ENCODE peak calls at places on chromosome 9, in nine cellular contexts. F is naive thymus-derived CD8-positive, alpha-beta T cell; H is bronchial epithelial cell; A is NCI-H1417; S is NCI-H2081; K is stimulated activated CD8-positive, alpha-beta memory T cell treated with anti-CD3 and anti-CD28 coated beads, Interleukin-7, amount 100 ng/mL, for 48 hours; O is T-helper 1 cell; R is stimulated activated naive CD4-positive, alpha-beta T cell treated with Interleukin-2 at 50 U/mL for 16 hours; U is HTR-8/SVneo. L is an unnamed sample.

GRCh38 chr9:70948744-70949143 is 172.7 kb downstream of the TRPM3 start:
- DNase-seq in F (no peak), H (no peak), A (no peak), S (no peak), K (no peak), O (no peak), R (no peak), U (no peak), L (no peak)

GRCh38 chr9:94139672-94140417 is 55.6 kb downstream of the PTPDC1 start:
- DNase-seq in F (no peak), H (peak), A (no peak), S (no peak), K (no peak), O (no peak), R (no peak), U (peak), L (peak)

GRCh38 chr9:79600466-79600865 is 28.7 kb downstream of the TLE4 start:
- DNase-seq in F (no peak), H (no peak), A (no peak), S (no peak), K (no peak), O (no peak), R (no peak), U (no peak), L (no peak)

GRCh38 chr9:88303785-88304495 is 84.3 kb upstream of the SPIN1 start:
- DNase-seq in F (no peak), H (peak), A (no peak), S (no peak), K (peak), O (no peak), R (peak), U (no peak), L (no peak)

GRCh38 chr9:88781500-88782391 is 209.5 kb upstream of the S1PR3 start:
- DNase-seq in F (no peak), H (no peak), A (no peak), S (no peak), K (no peak), O (no peak), R (no peak), U (no peak), L (peak)

GRCh38 chr9:87020169-87020935 is 73.0 kb upstream of the GAS1 start:
- DNase-seq in F (no peak), H (no peak), A (no peak), S (no peak), K (no peak), O (no peak), R (no peak), U (no peak), L (peak)

GRCh38 chr9:137150485-137151060 is 11.6 kb downstream of the GRIN1 start:
- DNase-seq in F (no peak), H (no peak), A (no peak), S (peak), K (no peak), O (no peak), R (peak), U (peak), L (no peak)

GRCh38 chr9:113316032-113316431 is 12.9 kb upstream of the RNF183 start:
- DNase-seq in F (no peak), H (no peak), A (no peak), S (no peak), K (no peak), O (no peak), R (no peak), U (no peak), L (no peak)

GRCh38 chr9:98317134-98317857 is 61.8 kb upstream of the TBC1D2 start:
- DNase-seq in F (no peak), H (peak), A (no peak), S (no peak), K (no peak), O (no peak), R (no peak), U (no peak), L (peak)

GRCh38 chr9:137068539-137069507 is 1.5 kb downstream of the SAPCD2 start:
- DNase-seq in F (no peak), H (no peak), A (no peak), S (no peak), K (no peak), O (no peak), R (no peak), U (no peak), L (no peak)